ENCODE peak calls at places on chromosomes 11 and 22, in seven cellular contexts. F is activated T-helper 2 cell treated with anti-CD3 and anti-CD28 coated beads, Interferon-gamma antibody, Interleukin-2, Interleukin-4, amounts not matched to agents 10 μg/mL and 5 μg/mL and 100 μg/mL, durations not matched to agents 14 hours and 24 hours and 36 hours; N is HT1080; W is CD4-positive, alpha-beta T cell; X is NB4; C is activated effector memory CD4-positive, alpha-beta T cell treated with anti-CD3 and anti-CD28 coated beads, Interleukin-2, amount 50 U/mL, for 16 hours; T is HEK293T. P is an unnamed sample.

GRCh38 chr11:11589385-11589890 is 32.4 kb downstream of the GALNT18 start:
- DNase-seq in F (no peak), N (no peak), W (no peak), X (no peak), C (no peak), T (no peak), P (no peak)

GRCh38 chr11:11731311-11732083 is 109.7 kb upstream of the GALNT18 start:
- DNase-seq in F (no peak), N (peak), W (no peak), X (peak), C (no peak), T (no peak), P (no peak)

GRCh38 chr11:77082838-77083552 is 16.2 kb downstream of the CAPN5 start:
- DNase-seq in F (peak), N (no peak), W (peak), X (no peak), C (peak), T (no peak), P (peak)

GRCh38 chr22:36156515-36157419 is 3.8 kb downstream of the APOL3 start:
- DNase-seq in F (peak), N (peak), W (peak), X (peak), C (peak), T (no peak), P (peak)

GRCh38 chr11:117969160-117969991 is 16.8 kb upstream of the IL10RA start:
- DNase-seq in F (no peak), N (no peak), W (no peak), X (no peak), C (no peak), T (no peak), P (no peak)

GRCh38 chr11:62917906-62918502 is 3.2 kb downstream of the CHRM1 start:
- DNase-seq in F (no peak), N (no peak), W (no peak), X (no peak), C (no peak), T (no peak), P (no peak)

GRCh38 chr11:102517670-102518069 is 12.9 kb downstream of the MMP7 start:
- DNase-seq in F (no peak), N (no peak), W (no peak), X (no peak), C (no peak), T (no peak), P (no peak)

GRCh38 chr22:26744892-26745808 is 87.8 kb downstream of the MIAT start:
- DNase-seq in F (no peak), N (no peak), W (no peak), X (no peak), C (no peak), T (no peak), P (no peak)

GRCh38 chr11:30489076-30489475 is 97.1 kb downstream of the MPPED2 start:
- DNase-seq in F (no peak), N (no peak), W (no peak), X (no peak), C (no peak), T (no peak), P (no peak)

GRCh38 chr11:121801796-121802195 is 314.2 kb downstream of the BLID start:
- DNase-seq in F (no peak), N (no peak), W (no peak), X (no peak), C (no peak), T (no peak), P (no peak)

GRCh38 chr11:27938011-27938410 is 169.9 kb downstream of the KIF18A start:
- DNase-seq in F (no peak), N (no peak), W (no peak), X (no peak), C (no peak), T (no peak), P (no peak)

GRCh38 chr11:27699926-27700350 is 317 bp downstream of the BDNF start:
- DNase-seq in F (no peak), N (no peak), W (no peak), X (no peak), C (no peak), T (no peak), P (no peak)

GRCh38 chr11:3735827-3736226 is 61.5 kb downstream of the NUP98 start:
- DNase-seq in F (no peak), N (peak), W (no peak), X (peak), C (no peak), T (no peak), P (no peak)

GRCh38 chr11:76283190-76283589 is 76.9 kb upstream of the WNT11 start:
- DNase-seq in F (no peak), N (no peak), W (no peak), X (no peak), C (no peak), T (no peak), P (no peak)

GRCh38 chr11:75276696-75277095 is 36.1 kb downstream of the TPBGL start:
- DNase-seq in F (no peak), N (no peak), W (no peak), X (no peak), C (peak), T (no peak), P (no peak)

GRCh38 chr11:107699371-107700348 is 12.2 kb downstream of the SLN start:
- DNase-seq in F (no peak), N (no peak), W (no peak), X (no peak), C (no peak), T (no peak), P (no peak)

GRCh38 chr11:118911880-118912741 is 13.6 kb downstream of the BCL9L start:
- DNase-seq in F (peak), N (peak), W (peak), X (peak), C (peak), T (peak), P (no peak)

GRCh38 chr11:119093951-119094815 is 7.5 kb downstream of the DPAGT1 start:
- DNase-seq in F (no peak), N (peak), W (peak), X (peak), C (peak), T (no peak), P (no peak)

GRCh38 chr11:104000798-104001197 is 35.6 kb upstream of the DDI1 start:
- DNase-seq in F (no peak), N (no peak), W (no peak), X (no peak), C (no peak), T (no peak), P (no peak)

GRCh38 chr22:40056163-40056958 is 61.6 kb downstream of the FAM83F start:
- DNase-seq in F (no peak), N (no peak), W (no peak), X (peak), C (no peak), T (no peak), P (no peak)

GRCh38 chr11:80155412-80156017 is 714.7 kb upstream of the TENM4 start:
- DNase-seq in F (no peak), N (peak), W (no peak), X (peak), C (no peak), T (peak), P (no peak)

GRCh38 chr11:27626938-27627586 is 73.2 kb downstream of the BDNF start:
- DNase-seq in F (no peak), N (no peak), W (no peak), X (no peak), C (no peak), T (no peak), P (no peak)

P was measured in effector memory CD8-positive, alpha-beta T cell.